ENCODE peak calls at places on chromosome 9, in four cellular contexts. Z is tibial artery, J is osteoblast, N is body of pancreas. L is an unnamed sample. For H3K4me1, the result is how much of the 10 kb centered on the place peaks cover.

GRCh38 chr9:15191358-15191757 is 115.7 kb downstream of the TTC39B start:
- DNase-seq in Z (no peak), J (no peak), N (no peak), L (no peak)

GRCh38 chr9:93083592-93084470 is 12.2 kb upstream of the CARD19 start:
- DNase-seq in Z (peak), J (no peak), N (no peak), L (no peak)

GRCh38 chr9:114178756-114179450 is 23.6 kb downstream of the COL27A1 start:
- DNase-seq in Z (peak), J (no peak), N (peak), L (no peak)

GRCh38 chr9:68847765-68848164 is 142.7 kb downstream of the PIP5K1B start:
- DNase-seq in Z (no peak), J (no peak), N (no peak), L (no peak)

GRCh38 chr9:64773491-64773931 is 511.5 kb downstream of the FOXD4L5 start:
- DNase-seq in Z (no peak), J (peak), N (no peak), L (no peak)

GRCh38 chr9:16670791-16671190 is 199.7 kb downstream of the BNC2 start:
- DNase-seq in Z (no peak), J (no peak), N (no peak), L (no peak)

GRCh38 chr9:132809677-132810076 is 68.4 kb downstream of the AK8 start:
- DNase-seq in Z (no peak), J (no peak), N (no peak), L (no peak)

GRCh38 chr9:111386386-111386785 is 56.4 kb upstream of the OR2K2 start:
- DNase-seq in Z (no peak), J (no peak), N (no peak), L (no peak)

GRCh38 chr9:138098116-138098907 is 220.7 kb downstream of the CACNA1B start:
- DNase-seq in Z (no peak), J (peak), N (peak), L (peak)

GRCh38 chr9:124869466-124869985 is 7.6 kb downstream of the ARPC5L start:
- DNase-seq in Z (no peak), J (peak), N (peak), L (no peak)

GRCh38 chr9:80449513-80449912 is 877.7 kb downstream of the TLE4 start:
- DNase-seq in Z (no peak), J (no peak), N (no peak), L (no peak)

GRCh38 chr9:133125706-133126696 is 5.0 kb upstream of the RALGDS start:
- DNase-seq in Z (peak), J (peak), N (peak), L (no peak)

GRCh38 chr9:98317134-98317857 is 61.8 kb upstream of the TBC1D2 start:
- DNase-seq in Z (no peak), J (peak), N (no peak), L (no peak)

GRCh38 chr9:133713211-133713959 is 24.8 kb downstream of the SARDH start:
- DNase-seq in Z (no peak), J (peak), N (peak), L (peak)

GRCh38 chr9:30774326-30774725 is 1610.1 kb upstream of the ACO1 start:
- DNase-seq in Z (no peak), J (no peak), N (no peak), L (no peak)

GRCh38 chr9:122106576-122106975 is 13.5 kb upstream of the TTLL11 start:
- DNase-seq in Z (no peak), J (peak), N (no peak), L (no peak)

GRCh38 chr9:72902268-72902667 is 50.6 kb downstream of the ALDH1A1 start:
- DNase-seq in Z (no peak), J (no peak), N (no peak), L (no peak)

GRCh38 chr9:105693435-105694275 is 686 bp upstream of the TMEM38B start:
- DNase-seq in Z (no peak), J (peak), N (no peak), L (no peak)

GRCh38 chr9:70883056-70883455 is 238.4 kb downstream of the TRPM3 start:
- DNase-seq in Z (no peak), J (no peak), N (no peak), L (no peak)

GRCh38 chr9:79611091-79611614 is 39.4 kb downstream of the TLE4 start:
- DNase-seq in Z (no peak), J (peak), N (no peak), L (no peak)

GRCh38 chr9:70407081-70407503 is 7.4 kb downstream of the KLF9 start:
- DNase-seq in Z (no peak), J (no peak), N (no peak), L (no peak)

GRCh38 chr9:122498883-122499288 is 11.7 kb upstream of the OR1J2 start:
- DNase-seq in Z (no peak), J (peak), N (no peak), L (no peak)

GRCh38 chr9:130159814-130160670 is 12.2 kb upstream of the NCS1 start:
- DNase-seq in Z (no peak), J (no peak), N (no peak), L (no peak)

GRCh38 chr9:122016309-122016708 is 76.8 kb downstream of the TTLL11 start:
- DNase-seq in Z (no peak), J (no peak), N (no peak), L (no peak)

GRCh38 chr9:72602629-72603028 is 81.2 kb downstream of the TMC1 start:
- DNase-seq in Z (no peak), J (peak), N (no peak), L (no peak)

GRCh38 chr9:114433086-114433485 is 45.3 kb upstream of the AKNA start:
- DNase-seq in Z (no peak), J (no peak), N (no peak), L (no peak)

GRCh38 chr9:7055201-7055903 is 297.6 kb downstream of the KDM4C start:
- DNase-seq in Z (no peak), J (no peak), N (no peak), L (no peak)

GRCh38 chr9:34501889-34502425 is 20.8 kb downstream of the ENHO start:
- DNase-seq in Z (peak), J (peak), N (peak), L (no peak)

GRCh38 chr9:72038890-72039410 is 21.5 kb downstream of the C9orf57 start:
- DNase-seq in Z (peak), J (peak), N (peak), L (peak)

GRCh38 chr9:77647267-77647658 is 859 bp downstream of the GNA14 start:
- DNase-seq in Z (no peak), J (peak), N (no peak), L (no peak)

GRCh38 chr9:22117511-22118388 is 108.6 kb upstream of the CDKN2B start:
- DNase-seq in Z (no peak), J (peak), N (no peak), L (peak)

GRCh38 chr9:32742296-32742695 is 41.0 kb upstream of the TMEM215 start:
- DNase-seq in Z (no peak), J (no peak), N (no peak), L (no peak)

GRCh38 chr9:94807556-94807955 is 81.1 kb downstream of the AOPEP start:
- DNase-seq in Z (no peak), J (no peak), N (no peak), L (no peak)
- H3K4me1 ChIP-seq in Z (under half), J (under half), N (under half), L (under half)

GRCh38 chr9:109880276-109881169 is 100.5 kb downstream of the PALM2AKAP2 start:
- DNase-seq in Z (no peak), J (no peak), N (no peak), L (no peak)
- H3K4me3 ChIP-seq in Z (no peak), J (no peak), N (no peak), L (no peak)

GRCh38 chr9:136107155-136107952 is 11.3 kb downstream of the TMEM250 start:
- DNase-seq in Z (no peak), J (no peak), N (peak), L (no peak)
- H3K27ac ChIP-seq in Z (peak), J (no peak), N (no peak), L (no peak)

GRCh38 chr9:89734561-89734960 is 129.7 kb downstream of the GADD45G start:
- DNase-seq in Z (no peak), J (no peak), N (peak), L (no peak)

GRCh38 chr9:89739531-89740315 is 134.9 kb downstream of the GADD45G start:
- DNase-seq in Z (no peak), J (no peak), N (no peak), L (no peak)

GRCh38 chr9:89740722-89741121 is 135.9 kb downstream of the GADD45G start:
- DNase-seq in Z (no peak), J (no peak), N (no peak), L (no peak)

GRCh38 chr9:89742660-89743059 is 137.8 kb downstream of the GADD45G start:
- DNase-seq in Z (no peak), J (no peak), N (no peak), L (no peak)

GRCh38 chr9:89738137-89738932 is 133.5 kb downstream of the GADD45G start:
- DNase-seq in Z (no peak), J (no peak), N (no peak), L (no peak)
- H3K4me1 ChIP-seq in Z (under half), J (under half), N (under half), L (under half)